ENCODE peak calls at places on chromosomes 11 and 22, in five cellular contexts. One of them, this sample, is unnamed.

GRCh38 chr11:1936781-1937615 is 10.1 kb upstream of the MRPL23 start:
- DNase-seq in GM23338: no peak
- DNase-seq in cardiac fibroblast: no peak
- DNase-seq in fibroblast of lung: no peak
- DNase-seq in HCT116: no peak
- DNase-seq in this sample: no peak

GRCh38 chr11:3036419-3036818 is 20.8 kb downstream of the CARS1 start:
- DNase-seq in cardiac fibroblast: no peak
- DNase-seq in fibroblast of lung: no peak
- DNase-seq in GM23338: no peak
- DNase-seq in HCT116: no peak
- DNase-seq in this sample: no peak

GRCh38 chr11:128653828-128654231 is 40.0 kb upstream of the FLI1 start:
- DNase-seq in fibroblast of lung: peak
- DNase-seq in HCT116: no peak
- DNase-seq in cardiac fibroblast: peak
- DNase-seq in GM23338: peak
- DNase-seq in this sample: no peak

GRCh38 chr11:114059984-114060401 is 482 bp downstream of the ZBTB16 start:
- DNase-seq in GM23338: peak
- DNase-seq in cardiac fibroblast: peak
- DNase-seq in HCT116: no peak
- DNase-seq in fibroblast of lung: no peak
- DNase-seq in this sample: no peak

GRCh38 chr11:126280595-126280994 is 2.3 kb upstream of the TIRAP start:
- DNase-seq in HCT116: no peak
- DNase-seq in fibroblast of lung: no peak
- DNase-seq in GM23338: no peak
- DNase-seq in cardiac fibroblast: no peak
- DNase-seq in this sample: no peak

GRCh38 chr11:130448416-130449068 is at the start of gene ADAMTS15:
- DNase-seq in fibroblast of lung: peak
- DNase-seq in GM23338: peak
- DNase-seq in cardiac fibroblast: peak
- DNase-seq in HCT116: peak
- DNase-seq in this sample: peak

GRCh38 chr11:59615132-59615636 is 390 bp downstream of the OSBP start:
- DNase-seq in HCT116: peak
- DNase-seq in GM23338: peak
- DNase-seq in cardiac fibroblast: no peak
- DNase-seq in fibroblast of lung: peak
- DNase-seq in this sample: no peak

GRCh38 chr11:30478923-30479322 is 107.2 kb downstream of the MPPED2 start:
- DNase-seq in fibroblast of lung: no peak
- DNase-seq in cardiac fibroblast: no peak
- DNase-seq in HCT116: no peak
- DNase-seq in GM23338: no peak
- DNase-seq in this sample: no peak

GRCh38 chr22:29626497-29627195 is 23.2 kb downstream of the NF2 start:
- DNase-seq in GM23338: no peak
- DNase-seq in cardiac fibroblast: peak
- DNase-seq in HCT116: no peak
- DNase-seq in fibroblast of lung: peak
- DNase-seq in this sample: peak

GRCh38 chr11:30147293-30147692 is 83.5 kb upstream of the FSHB start:
- DNase-seq in HCT116: no peak
- DNase-seq in fibroblast of lung: no peak
- DNase-seq in GM23338: peak
- DNase-seq in cardiac fibroblast: no peak
- DNase-seq in this sample: no peak

GRCh38 chr11:57459112-57460016 is 964 bp upstream of the RTN4RL2 start:
- DNase-seq in fibroblast of lung: no peak
- DNase-seq in GM23338: peak
- DNase-seq in HCT116: no peak
- DNase-seq in cardiac fibroblast: no peak
- DNase-seq in this sample: no peak

GRCh38 chr22:47540011-47540410 is 777.6 kb downstream of the TBC1D22A start:
- DNase-seq in fibroblast of lung: no peak
- DNase-seq in HCT116: no peak
- DNase-seq in GM23338: no peak
- DNase-seq in cardiac fibroblast: no peak
- DNase-seq in this sample: no peak

GRCh38 chr11:32829680-32830412 is at the start of gene PRRG4:
- DNase-seq in fibroblast of lung: peak
- DNase-seq in cardiac fibroblast: peak
- DNase-seq in HCT116: no peak
- DNase-seq in GM23338: peak
- DNase-seq in this sample: no peak

GRCh38 chr11:77569671-77570070 is 20.1 kb upstream of the AQP11 start:
- DNase-seq in fibroblast of lung: no peak
- DNase-seq in cardiac fibroblast: no peak
- DNase-seq in GM23338: no peak
- DNase-seq in HCT116: no peak
- DNase-seq in this sample: no peak

GRCh38 chr11:62902932-62903331 is 18.2 kb downstream of the CHRM1 start:
- DNase-seq in HCT116: no peak
- DNase-seq in fibroblast of lung: peak
- DNase-seq in GM23338: no peak
- DNase-seq in cardiac fibroblast: no peak
- DNase-seq in this sample: no peak

GRCh38 chr11:68381716-68382115 is 69.3 kb downstream of the LRP5 start:
- DNase-seq in cardiac fibroblast: no peak
- DNase-seq in HCT116: no peak
- DNase-seq in GM23338: no peak
- DNase-seq in fibroblast of lung: no peak
- DNase-seq in this sample: no peak

GRCh38 chr22:46055176-46055850 is 78.4 kb upstream of the WNT7B start:
- DNase-seq in cardiac fibroblast: peak
- DNase-seq in HCT116: no peak
- DNase-seq in fibroblast of lung: peak
- DNase-seq in GM23338: no peak
- DNase-seq in this sample: no peak

GRCh38 chr22:42937164-42937854 is 77.6 kb downstream of the PACSIN2 start:
- DNase-seq in GM23338: no peak
- DNase-seq in fibroblast of lung: peak
- DNase-seq in HCT116: peak
- DNase-seq in cardiac fibroblast: peak
- DNase-seq in this sample: no peak

GRCh38 chr22:21446128-21446826 is 20.9 kb upstream of the TMEM191C start:
- DNase-seq in HCT116: no peak
- DNase-seq in fibroblast of lung: no peak
- DNase-seq in GM23338: no peak
- DNase-seq in cardiac fibroblast: no peak
- DNase-seq in this sample: no peak

GRCh38 chr22:24119476-24119875 is 61.8 kb upstream of the SUSD2 start:
- DNase-seq in GM23338: no peak
- DNase-seq in cardiac fibroblast: no peak
- DNase-seq in HCT116: no peak
- DNase-seq in fibroblast of lung: no peak
- DNase-seq in this sample: no peak

GRCh38 chr22:39728236-39728860 is 157.8 kb downstream of the CACNA1I start:
- DNase-seq in cardiac fibroblast: no peak
- DNase-seq in HCT116: no peak
- DNase-seq in GM23338: no peak
- DNase-seq in fibroblast of lung: no peak
- DNase-seq in this sample: no peak

GRCh38 chr11:5666396-5666780 is 18.5 kb downstream of the TRIM5 start:
- DNase-seq in GM23338: no peak
- DNase-seq in cardiac fibroblast: no peak
- DNase-seq in fibroblast of lung: peak
- DNase-seq in HCT116: no peak
- DNase-seq in this sample: no peak

GRCh38 chr22:48805516-48805915 is 1022.2 kb downstream of the BRD1 start:
- DNase-seq in fibroblast of lung: no peak
- DNase-seq in GM23338: no peak
- DNase-seq in cardiac fibroblast: no peak
- DNase-seq in HCT116: no peak
- DNase-seq in this sample: no peak

GRCh38 chr22:48803993-48804810 is 1023.5 kb downstream of the BRD1 start:
- DNase-seq in GM23338: no peak
- DNase-seq in fibroblast of lung: no peak
- DNase-seq in HCT116: no peak
- DNase-seq in cardiac fibroblast: no peak
- DNase-seq in this sample: no peak

GRCh38 chr22:48802576-48802975 is 1025.1 kb downstream of the BRD1 start:
- DNase-seq in fibroblast of lung: no peak
- DNase-seq in GM23338: no peak
- DNase-seq in cardiac fibroblast: no peak
- DNase-seq in HCT116: no peak
- DNase-seq in this sample: no peak

GRCh38 chr22:48804811-48805301 is 1022.8 kb downstream of the BRD1 start:
- DNase-seq in HCT116: no peak
- DNase-seq in GM23338: no peak
- DNase-seq in cardiac fibroblast: no peak
- DNase-seq in fibroblast of lung: peak
- DNase-seq in this sample: no peak

GRCh38 chr22:48803171-48803992 is 1024.3 kb downstream of the BRD1 start:
- DNase-seq in fibroblast of lung: no peak
- DNase-seq in HCT116: no peak
- DNase-seq in cardiac fibroblast: no peak
- DNase-seq in GM23338: no peak
- DNase-seq in this sample: no peak
- TF ChIP-seq CTCF in fibroblast of lung: no peak
- TF ChIP-seq CTCF in HCT116: no peak
- TF ChIP-seq CTCF in cardiac fibroblast: no peak
- TF ChIP-seq CTCF in GM23338: no peak
- TF ChIP-seq CTCF in this sample: no peak

DNA sequence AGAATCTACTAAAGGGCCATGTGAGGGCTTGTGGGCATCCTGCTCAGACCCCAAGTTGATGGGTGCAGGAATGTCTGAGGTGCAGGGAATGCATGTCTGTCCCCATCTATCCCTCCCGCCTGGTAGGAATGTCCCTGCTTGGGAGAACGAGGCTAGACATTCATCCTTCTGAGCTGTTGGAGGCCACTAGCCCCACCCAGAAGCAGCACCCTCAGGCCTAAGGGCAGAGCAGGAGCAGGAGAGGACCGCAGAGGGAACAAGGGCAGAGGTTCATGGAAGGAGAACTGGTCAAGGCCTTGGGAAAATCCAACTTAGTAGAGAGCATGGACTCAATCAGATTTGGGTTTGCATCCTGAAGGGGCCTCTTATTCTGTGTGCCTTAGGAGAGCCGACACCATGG is 22.1 kb upstream of the LMO1 start:
- DNase-seq in cardiac fibroblast: no peak
- DNase-seq in HCT116: no peak
- DNase-seq in GM23338: no peak
- DNase-seq in fibroblast of lung: no peak
- DNase-seq in this sample: no peak
- TF ChIP-seq CTCF in cardiac fibroblast: no peak
- TF ChIP-seq CTCF in HCT116: no peak
- TF ChIP-seq CTCF in GM23338: no peak
- TF ChIP-seq CTCF in fibroblast of lung: no peak
- TF ChIP-seq CTCF in this sample: no peak

DNA sequence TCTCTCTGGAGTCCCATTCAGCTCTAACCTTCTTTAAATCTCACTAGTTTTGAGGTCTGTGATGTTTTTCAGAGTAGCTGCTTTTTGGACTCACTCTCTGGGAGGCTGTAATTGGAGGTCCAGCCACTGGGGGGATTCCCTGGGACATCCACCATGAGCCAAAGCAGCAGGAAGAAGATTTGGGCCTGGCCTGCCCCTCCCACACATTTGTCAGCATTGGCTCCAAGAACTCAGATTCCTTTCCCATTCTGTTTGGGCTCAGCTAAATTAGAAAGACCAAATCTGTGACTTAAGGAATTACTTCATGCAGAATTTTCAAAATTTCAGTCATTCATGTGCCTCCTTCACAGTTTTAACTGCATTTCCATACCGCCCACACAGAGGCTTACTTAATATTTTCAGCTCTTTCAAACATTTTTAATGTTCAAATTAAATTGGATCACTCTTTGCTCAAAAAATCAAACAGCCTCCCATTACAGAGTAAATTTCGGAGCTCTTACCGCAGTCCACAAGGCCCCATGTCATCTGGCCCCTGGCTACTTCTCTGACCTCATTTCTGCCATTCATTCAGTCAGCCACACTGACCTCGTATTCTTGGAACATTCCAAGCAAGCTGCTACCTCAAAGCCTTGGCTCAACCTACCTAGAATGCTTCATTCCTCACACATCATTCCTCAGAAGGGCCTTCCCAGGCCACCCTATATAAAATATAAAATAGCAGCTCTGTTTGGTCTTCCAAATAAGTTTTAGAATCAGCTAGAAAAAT is 54.5 kb upstream of the RRAS2 start:
- DNase-seq in cardiac fibroblast: peak
- DNase-seq in GM23338: peak
- DNase-seq in fibroblast of lung: peak
- DNase-seq in HCT116: no peak
- DNase-seq in this sample: peak
- TF ChIP-seq CTCF in cardiac fibroblast: peak
- TF ChIP-seq CTCF in GM23338: peak
- TF ChIP-seq CTCF in fibroblast of lung: peak
- TF ChIP-seq CTCF in HCT116: peak
- TF ChIP-seq CTCF in this sample: peak

DNA sequence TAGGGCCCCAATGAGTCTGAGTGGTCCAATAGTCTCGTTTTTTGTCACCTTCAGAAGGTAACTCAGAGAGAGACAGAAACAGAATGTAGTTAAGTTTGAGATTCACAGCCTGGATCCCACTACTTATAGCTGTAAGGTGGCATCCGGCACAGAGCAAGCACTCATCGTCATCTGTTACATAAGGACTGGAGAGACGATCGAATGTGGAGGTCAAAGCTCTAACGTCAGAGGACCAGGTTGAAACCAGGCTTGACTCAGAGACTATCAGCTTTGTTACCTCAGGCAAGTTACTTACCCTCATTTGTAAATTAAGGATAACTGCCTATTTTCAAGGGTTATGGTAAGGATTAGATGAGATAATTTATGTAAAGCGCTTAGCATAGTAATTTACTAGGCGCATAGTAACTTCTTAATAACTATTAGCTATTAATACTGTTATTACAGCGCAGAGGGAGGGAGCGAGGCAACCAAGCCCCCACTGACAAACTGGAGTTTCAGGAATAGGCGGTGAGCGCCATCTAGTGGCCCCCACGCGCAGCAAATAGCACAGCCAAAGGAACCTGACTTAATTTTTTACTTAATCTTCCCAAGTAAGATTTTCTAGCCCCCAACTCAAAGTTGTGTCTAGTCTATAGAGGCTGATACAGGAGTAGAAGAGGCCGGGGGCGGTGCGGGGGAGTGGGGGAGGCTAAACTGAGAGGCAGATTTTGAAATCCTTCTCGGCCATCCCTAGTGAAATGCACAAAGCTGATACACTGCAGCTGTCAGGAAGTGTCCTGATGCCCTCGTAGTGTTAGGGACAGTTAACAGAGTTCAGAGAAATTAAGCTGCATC is 29.0 kb upstream of the API5 start:
- DNase-seq in fibroblast of lung: peak
- DNase-seq in GM23338: peak
- DNase-seq in cardiac fibroblast: peak
- DNase-seq in HCT116: peak
- DNase-seq in this sample: no peak
- TF ChIP-seq CTCF in fibroblast of lung: peak
- TF ChIP-seq CTCF in GM23338: peak
- TF ChIP-seq CTCF in cardiac fibroblast: peak
- TF ChIP-seq CTCF in HCT116: peak
- TF ChIP-seq CTCF in this sample: peak

GRCh38 chr11:65726660-65727059 is 6.1 kb upstream of the RNASEH2C start:
- DNase-seq in GM23338: peak
- DNase-seq in fibroblast of lung: no peak
- DNase-seq in HCT116: no peak
- DNase-seq in cardiac fibroblast: no peak
- DNase-seq in this sample: no peak
- TF ChIP-seq CTCF in GM23338: peak
- TF ChIP-seq CTCF in fibroblast of lung: no peak
- TF ChIP-seq CTCF in HCT116: peak
- TF ChIP-seq CTCF in cardiac fibroblast: no peak
- TF ChIP-seq CTCF in this sample: no peak

GRCh38 chr11:12886508-12886907 is 122.6 kb upstream of the RASSF10 start:
- DNase-seq in cardiac fibroblast: no peak
- DNase-seq in GM23338: no peak
- DNase-seq in HCT116: no peak
- DNase-seq in fibroblast of lung: no peak
- DNase-seq in this sample: no peak
- TF ChIP-seq CTCF in cardiac fibroblast: no peak
- TF ChIP-seq CTCF in GM23338: no peak
- TF ChIP-seq CTCF in HCT116: no peak
- TF ChIP-seq CTCF in fibroblast of lung: no peak
- TF ChIP-seq CTCF in this sample: no peak

This sample was measured in AG09319.